ENCODE peak calls at places on chromosome 5, in ten cellular contexts. One of them, this sample, is unnamed. For H3K27me3, the result is how much of the 10 kb centered on the place peaks cover.

GRCh38 chr5:72878854-72879253 is 62.4 kb downstream of the TNPO1 start:
- DNase-seq in SK-N-SH: no peak
- DNase-seq in cardiac muscle cell: no peak
- DNase-seq in GM23248: no peak
- DNase-seq in hepatocyte: no peak
- DNase-seq in heart left ventricle: no peak
- DNase-seq in upper lobe of right lung: no peak
- DNase-seq in BE2C: no peak
- DNase-seq in heart right ventricle: no peak
- DNase-seq in NT2/D1: no peak
- DNase-seq in this sample: no peak

GRCh38 chr5:115932991-115933390 is 29.3 kb upstream of the LVRN start:
- DNase-seq in SK-N-SH: no peak
- DNase-seq in cardiac muscle cell: no peak
- DNase-seq in GM23248: no peak
- DNase-seq in hepatocyte: peak
- DNase-seq in heart left ventricle: no peak
- DNase-seq in upper lobe of right lung: no peak
- DNase-seq in BE2C: no peak
- DNase-seq in heart right ventricle: no peak
- DNase-seq in NT2/D1: no peak
- DNase-seq in this sample: no peak

GRCh38 chr5:80745490-80745889 is 90.7 kb upstream of the DHFR start:
- DNase-seq in SK-N-SH: no peak
- DNase-seq in cardiac muscle cell: no peak
- DNase-seq in GM23248: peak
- DNase-seq in hepatocyte: no peak
- DNase-seq in heart left ventricle: no peak
- DNase-seq in upper lobe of right lung: no peak
- DNase-seq in BE2C: no peak
- DNase-seq in heart right ventricle: no peak
- DNase-seq in NT2/D1: no peak
- DNase-seq in this sample: no peak

GRCh38 chr5:143036146-143036927 is 266.2 kb downstream of the ARHGAP26 start:
- DNase-seq in SK-N-SH: no peak
- DNase-seq in cardiac muscle cell: no peak
- DNase-seq in GM23248: no peak
- DNase-seq in hepatocyte: no peak
- DNase-seq in heart left ventricle: no peak
- DNase-seq in upper lobe of right lung: no peak
- DNase-seq in BE2C: no peak
- DNase-seq in heart right ventricle: no peak
- DNase-seq in NT2/D1: no peak
- DNase-seq in this sample: no peak

GRCh38 chr5:52709171-52709925 is 78.4 kb upstream of the ITGA1 start:
- DNase-seq in SK-N-SH: no peak
- DNase-seq in cardiac muscle cell: no peak
- DNase-seq in GM23248: peak
- DNase-seq in hepatocyte: no peak
- DNase-seq in heart left ventricle: peak
- DNase-seq in upper lobe of right lung: no peak
- DNase-seq in BE2C: no peak
- DNase-seq in heart right ventricle: no peak
- DNase-seq in NT2/D1: no peak
- DNase-seq in this sample: peak

GRCh38 chr5:73532195-73532594 is 33.2 kb downstream of the ANKRA2 start:
- DNase-seq in SK-N-SH: no peak
- DNase-seq in cardiac muscle cell: no peak
- DNase-seq in GM23248: no peak
- DNase-seq in hepatocyte: no peak
- DNase-seq in heart left ventricle: no peak
- DNase-seq in upper lobe of right lung: no peak
- DNase-seq in BE2C: no peak
- DNase-seq in heart right ventricle: no peak
- DNase-seq in NT2/D1: no peak
- DNase-seq in this sample: no peak

GRCh38 chr5:42531611-42532010 is 108.4 kb downstream of the GHR start:
- DNase-seq in SK-N-SH: no peak
- DNase-seq in cardiac muscle cell: no peak
- DNase-seq in GM23248: peak
- DNase-seq in hepatocyte: no peak
- DNase-seq in heart left ventricle: no peak
- DNase-seq in upper lobe of right lung: no peak
- DNase-seq in BE2C: no peak
- DNase-seq in heart right ventricle: no peak
- DNase-seq in NT2/D1: no peak
- DNase-seq in this sample: no peak

GRCh38 chr5:55507574-55507973 is 27.2 kb downstream of the PLPP1 start:
- DNase-seq in SK-N-SH: no peak
- DNase-seq in cardiac muscle cell: no peak
- DNase-seq in GM23248: no peak
- DNase-seq in hepatocyte: no peak
- DNase-seq in heart left ventricle: no peak
- DNase-seq in upper lobe of right lung: no peak
- DNase-seq in BE2C: no peak
- DNase-seq in heart right ventricle: no peak
- DNase-seq in NT2/D1: no peak
- DNase-seq in this sample: no peak

GRCh38 chr5:64680289-64680688 is 10.0 kb upstream of the SHISAL2B start:
- DNase-seq in SK-N-SH: no peak
- DNase-seq in cardiac muscle cell: no peak
- DNase-seq in GM23248: peak
- DNase-seq in hepatocyte: peak
- DNase-seq in heart left ventricle: no peak
- DNase-seq in upper lobe of right lung: no peak
- DNase-seq in BE2C: peak
- DNase-seq in heart right ventricle: no peak
- DNase-seq in NT2/D1: no peak
- DNase-seq in this sample: no peak

GRCh38 chr5:150339165-150339564 is 18.3 kb upstream of the TCOF1 start:
- DNase-seq in SK-N-SH: no peak
- DNase-seq in cardiac muscle cell: peak
- DNase-seq in GM23248: no peak
- DNase-seq in hepatocyte: no peak
- DNase-seq in heart left ventricle: no peak
- DNase-seq in upper lobe of right lung: no peak
- DNase-seq in BE2C: no peak
- DNase-seq in heart right ventricle: no peak
- DNase-seq in NT2/D1: no peak
- DNase-seq in this sample: no peak

GRCh38 chr5:132211787-132212186 is 15.9 kb downstream of the P4HA2 start:
- DNase-seq in SK-N-SH: no peak
- DNase-seq in cardiac muscle cell: no peak
- DNase-seq in GM23248: no peak
- DNase-seq in hepatocyte: no peak
- DNase-seq in heart left ventricle: peak
- DNase-seq in upper lobe of right lung: no peak
- DNase-seq in BE2C: no peak
- DNase-seq in heart right ventricle: peak
- DNase-seq in NT2/D1: no peak
- DNase-seq in this sample: no peak

GRCh38 chr5:75461679-75462078 is 49.8 kb downstream of the CERT1 start:
- DNase-seq in SK-N-SH: no peak
- DNase-seq in cardiac muscle cell: no peak
- DNase-seq in GM23248: peak
- DNase-seq in hepatocyte: no peak
- DNase-seq in heart left ventricle: no peak
- DNase-seq in upper lobe of right lung: no peak
- DNase-seq in BE2C: no peak
- DNase-seq in heart right ventricle: no peak
- DNase-seq in NT2/D1: no peak
- DNase-seq in this sample: no peak

GRCh38 chr5:9454012-9454481 is 91.8 kb downstream of the SEMA5A start:
- DNase-seq in SK-N-SH: peak
- DNase-seq in cardiac muscle cell: no peak
- DNase-seq in GM23248: peak
- DNase-seq in hepatocyte: peak
- DNase-seq in heart left ventricle: no peak
- DNase-seq in upper lobe of right lung: no peak
- DNase-seq in BE2C: no peak
- DNase-seq in heart right ventricle: no peak
- DNase-seq in NT2/D1: no peak
- DNase-seq in this sample: no peak

DNA sequence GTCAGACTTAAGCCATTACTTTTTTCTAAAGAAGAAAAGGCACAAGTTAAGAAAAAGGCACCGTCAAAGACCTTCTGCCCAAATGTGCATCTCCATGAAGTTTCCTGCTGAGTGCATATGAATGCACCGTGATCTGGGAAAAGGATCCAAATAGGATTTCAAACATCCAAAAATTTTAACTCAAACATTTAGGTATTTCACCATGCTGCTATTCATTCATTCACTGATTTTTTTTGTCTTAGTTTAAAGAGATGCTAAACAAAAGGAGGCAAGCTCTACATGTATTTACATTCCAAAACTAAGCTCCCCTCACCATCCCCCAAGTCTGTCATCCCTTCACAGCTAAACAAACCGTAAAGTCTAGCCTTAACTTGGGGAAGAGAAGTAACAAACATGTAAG is 291.9 kb downstream of the ARL15 start:
- DNase-seq in SK-N-SH: no peak
- DNase-seq in cardiac muscle cell: no peak
- DNase-seq in GM23248: no peak
- DNase-seq in hepatocyte: no peak
- DNase-seq in heart left ventricle: no peak
- DNase-seq in upper lobe of right lung: no peak
- DNase-seq in BE2C: no peak
- DNase-seq in heart right ventricle: no peak
- DNase-seq in NT2/D1: peak
- DNase-seq in this sample: no peak
- H3K4me3 ChIP-seq in SK-N-SH: no peak
- H3K4me3 ChIP-seq in cardiac muscle cell: no peak
- H3K4me3 ChIP-seq in GM23248: no peak
- H3K4me3 ChIP-seq in hepatocyte: no peak
- H3K4me3 ChIP-seq in heart left ventricle: no peak
- H3K4me3 ChIP-seq in upper lobe of right lung: no peak
- H3K4me3 ChIP-seq in BE2C: no peak
- H3K4me3 ChIP-seq in heart right ventricle: no peak
- H3K4me3 ChIP-seq in NT2/D1: no peak
- H3K4me3 ChIP-seq in this sample: no peak

GRCh38 chr5:146334074-146334533 is 4.5 kb upstream of the POU4F3 start:
- DNase-seq in SK-N-SH: no peak
- DNase-seq in cardiac muscle cell: no peak
- DNase-seq in GM23248: no peak
- DNase-seq in hepatocyte: no peak
- DNase-seq in heart left ventricle: no peak
- DNase-seq in upper lobe of right lung: no peak
- DNase-seq in BE2C: no peak
- DNase-seq in heart right ventricle: no peak
- DNase-seq in NT2/D1: no peak
- DNase-seq in this sample: no peak
- H3K27me3 ChIP-seq in SK-N-SH: half or more
- H3K27me3 ChIP-seq in cardiac muscle cell: half or more
- H3K27me3 ChIP-seq in GM23248: half or more
- H3K27me3 ChIP-seq in hepatocyte: half or more
- H3K27me3 ChIP-seq in heart left ventricle: under half
- H3K27me3 ChIP-seq in upper lobe of right lung: half or more
- H3K27me3 ChIP-seq in BE2C: half or more
- H3K27me3 ChIP-seq in heart right ventricle: half or more
- H3K27me3 ChIP-seq in NT2/D1: half or more
- H3K27me3 ChIP-seq in this sample: under half

GRCh38 chr5:16737620-16738364 is 121.0 kb upstream of the RETREG1 start:
- DNase-seq in SK-N-SH: no peak
- DNase-seq in cardiac muscle cell: peak
- DNase-seq in GM23248: no peak
- DNase-seq in hepatocyte: peak
- DNase-seq in heart left ventricle: no peak
- DNase-seq in upper lobe of right lung: no peak
- DNase-seq in BE2C: no peak
- DNase-seq in heart right ventricle: no peak
- DNase-seq in NT2/D1: no peak
- DNase-seq in this sample: no peak

GRCh38 chr5:16742938-16743337 is 126.1 kb upstream of the RETREG1 start:
- DNase-seq in SK-N-SH: no peak
- DNase-seq in cardiac muscle cell: no peak
- DNase-seq in GM23248: peak
- DNase-seq in hepatocyte: no peak
- DNase-seq in heart left ventricle: no peak
- DNase-seq in upper lobe of right lung: no peak
- DNase-seq in BE2C: no peak
- DNase-seq in heart right ventricle: no peak
- DNase-seq in NT2/D1: no peak
- DNase-seq in this sample: no peak

GRCh38 chr5:16740046-16740445 is 123.2 kb upstream of the RETREG1 start:
- DNase-seq in SK-N-SH: no peak
- DNase-seq in cardiac muscle cell: no peak
- DNase-seq in GM23248: no peak
- DNase-seq in hepatocyte: no peak
- DNase-seq in heart left ventricle: no peak
- DNase-seq in upper lobe of right lung: no peak
- DNase-seq in BE2C: no peak
- DNase-seq in heart right ventricle: no peak
- DNase-seq in NT2/D1: no peak
- DNase-seq in this sample: no peak

GRCh38 chr5:16741007-16741406 is 124.2 kb upstream of the RETREG1 start:
- DNase-seq in SK-N-SH: peak
- DNase-seq in cardiac muscle cell: no peak
- DNase-seq in GM23248: peak
- DNase-seq in hepatocyte: no peak
- DNase-seq in heart left ventricle: no peak
- DNase-seq in upper lobe of right lung: no peak
- DNase-seq in BE2C: no peak
- DNase-seq in heart right ventricle: no peak
- DNase-seq in NT2/D1: no peak
- DNase-seq in this sample: no peak

DNA sequence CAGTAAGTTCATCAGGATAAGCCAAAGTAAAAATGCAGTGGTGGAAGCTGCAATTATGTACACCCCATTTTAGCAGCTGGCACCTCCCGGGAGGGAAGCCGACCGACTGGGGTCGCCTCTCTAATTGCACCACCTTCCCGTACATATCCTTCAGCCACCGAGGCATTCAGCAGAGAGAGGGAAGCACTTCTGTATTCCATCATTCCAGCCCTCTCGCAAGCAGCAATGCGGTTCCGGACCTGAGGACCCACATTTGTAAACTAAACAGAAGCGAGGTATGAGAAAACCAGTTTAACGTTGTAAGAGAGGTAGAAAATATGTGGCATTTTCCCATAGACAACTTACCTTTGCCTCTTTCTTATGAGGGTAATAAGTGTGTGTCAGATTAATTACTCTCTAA is 123.7 kb upstream of the RETREG1 start:
- DNase-seq in SK-N-SH: no peak
- DNase-seq in cardiac muscle cell: peak
- DNase-seq in GM23248: no peak
- DNase-seq in hepatocyte: no peak
- DNase-seq in heart left ventricle: no peak
- DNase-seq in upper lobe of right lung: no peak
- DNase-seq in BE2C: no peak
- DNase-seq in heart right ventricle: no peak
- DNase-seq in NT2/D1: no peak
- DNase-seq in this sample: no peak
- H3K4me3 ChIP-seq in SK-N-SH: no peak
- H3K4me3 ChIP-seq in cardiac muscle cell: no peak
- H3K4me3 ChIP-seq in GM23248: no peak
- H3K4me3 ChIP-seq in hepatocyte: no peak
- H3K4me3 ChIP-seq in heart left ventricle: peak
- H3K4me3 ChIP-seq in upper lobe of right lung: no peak
- H3K4me3 ChIP-seq in BE2C: no peak
- H3K4me3 ChIP-seq in heart right ventricle: no peak
- H3K4me3 ChIP-seq in NT2/D1: peak
- H3K4me3 ChIP-seq in this sample: no peak

DNA sequence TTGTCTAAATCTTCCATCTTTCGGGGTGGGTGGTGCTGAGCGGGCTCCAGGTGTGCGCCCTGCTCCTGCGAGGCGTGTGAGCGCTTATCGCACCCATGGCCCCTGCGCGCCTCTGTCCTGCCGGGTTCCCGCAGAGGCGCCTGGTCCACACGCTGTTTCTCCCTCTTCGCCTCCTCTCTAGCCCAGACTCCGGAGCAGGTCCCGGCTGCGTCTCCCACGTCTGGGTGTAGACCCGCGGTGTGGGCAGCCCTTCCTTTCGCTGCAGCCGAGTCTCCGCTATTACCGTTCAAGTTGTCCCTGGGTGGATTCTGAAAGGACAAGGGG is 40.5 kb upstream of the PLEKHG4B start:
- DNase-seq in SK-N-SH: no peak
- DNase-seq in cardiac muscle cell: no peak
- DNase-seq in GM23248: no peak
- DNase-seq in hepatocyte: no peak
- DNase-seq in heart left ventricle: no peak
- DNase-seq in upper lobe of right lung: no peak
- DNase-seq in BE2C: no peak
- DNase-seq in heart right ventricle: no peak
- DNase-seq in NT2/D1: no peak
- DNase-seq in this sample: no peak
- H3K27me3 ChIP-seq in SK-N-SH: under half
- H3K27me3 ChIP-seq in cardiac muscle cell: half or more
- H3K27me3 ChIP-seq in GM23248: under half
- H3K27me3 ChIP-seq in hepatocyte: half or more
- H3K27me3 ChIP-seq in heart left ventricle: under half
- H3K27me3 ChIP-seq in upper lobe of right lung: under half
- H3K27me3 ChIP-seq in BE2C: under half
- H3K27me3 ChIP-seq in heart right ventricle: half or more
- H3K27me3 ChIP-seq in NT2/D1: under half
- H3K27me3 ChIP-seq in this sample: under half